ENCODE peak calls at places on chromosomes 11 and 22, in five cellular contexts. W, O, J, V and P are unnamed samples. For H3K9me3 and H3K4me1, the result is how much of the 10 kb centered on the place peaks cover.

GRCh38 chr22:30575011-30575671 is 676 bp upstream of the GAL3ST1 start:
- DNase-seq in W (peak), O (peak), J (no peak), V (peak), P (peak)

GRCh38 chr11:117749541-117749910 is 47.5 kb downstream of the DSCAML1 start:
- DNase-seq in W (no peak), O (no peak), J (no peak), V (no peak), P (no peak)

GRCh38 chr11:75874942-75875341 is 59.9 kb downstream of the UVRAG start:
- DNase-seq in W (no peak), O (no peak), J (no peak), V (no peak), P (no peak)

GRCh38 chr11:84909740-84910139 is 717.4 kb downstream of the DLG2 start:
- DNase-seq in W (no peak), O (no peak), J (no peak), V (peak), P (peak)

GRCh38 chr11:122258446-122258994 is 142.5 kb upstream of the BLID start:
- DNase-seq in W (no peak), O (no peak), J (no peak), V (no peak), P (no peak)

GRCh38 chr11:63998558-63999348 is 12.5 kb downstream of the OTUB1 start:
- DNase-seq in W (no peak), O (no peak), J (peak), V (peak), P (peak)

GRCh38 chr11:60422609-60423008 is 6.8 kb upstream of the MS4A5 start:
- DNase-seq in W (no peak), O (no peak), J (no peak), V (no peak), P (no peak)

GRCh38 chr11:119085523-119085878 is 820 bp downstream of the HMBS start:
- DNase-seq in W (no peak), O (no peak), J (no peak), V (peak), P (no peak)

GRCh38 chr22:36948273-36949055 is 35.0 kb downstream of the CSF2RB start:
- DNase-seq in W (peak), O (no peak), J (no peak), V (no peak), P (no peak)

GRCh38 chr11:131178020-131178419 is 192.4 kb upstream of the NTM start:
- DNase-seq in W (no peak), O (no peak), J (no peak), V (no peak), P (no peak)

GRCh38 chr11:78037056-78037455 is 14.0 kb upstream of the KCTD14 start:
- DNase-seq in W (no peak), O (no peak), J (no peak), V (no peak), P (no peak)

GRCh38 chr22:37331034-37331428 is 48.7 kb downstream of the CYTH4 start:
- DNase-seq in W (peak), O (peak), J (peak), V (no peak), P (no peak)

GRCh38 chr11:106495046-106495445 is 417.6 kb downstream of the AASDHPPT start:
- DNase-seq in W (peak), O (peak), J (peak), V (no peak), P (no peak)

GRCh38 chr11:87290304-87290922 is 252.7 kb downstream of the TMEM135 start:
- DNase-seq in W (peak), O (peak), J (peak), V (peak), P (no peak)

GRCh38 chr22:28674121-28674563 is 5.5 kb downstream of the TTC28 start:
- DNase-seq in W (peak), O (peak), J (peak), V (no peak), P (no peak)

GRCh38 chr11:113874920-113875413 is 405 bp downstream of the USP28 start:
- DNase-seq in W (peak), O (peak), J (peak), V (peak), P (no peak)

GRCh38 chr11:104964247-104964646 is 4.1 kb downstream of the CASP4 start:
- DNase-seq in W (no peak), O (no peak), J (no peak), V (no peak), P (no peak)

GRCh38 chr22:35596821-35597220 is 20.3 kb downstream of the MB start:
- DNase-seq in W (no peak), O (no peak), J (no peak), V (no peak), P (no peak)

GRCh38 chr11:43376594-43376993 is 17.9 kb downstream of the TTC17 start:
- DNase-seq in W (peak), O (peak), J (peak), V (no peak), P (no peak)

GRCh38 chr22:49606562-49606961 is 221.1 kb downstream of the BRD1 start:
- DNase-seq in W (no peak), O (no peak), J (no peak), V (no peak), P (no peak)

GRCh38 chr22:24500251-24500820 is 5.2 kb downstream of the UPB1 start:
- DNase-seq in W (no peak), O (no peak), J (no peak), V (peak), P (no peak)

GRCh38 chr11:63813035-63813562 is at the start of gene SPINDOC:
- DNase-seq in W (peak), O (peak), J (peak), V (peak), P (peak)

GRCh38 chr22:44337658-44338004 is 24.9 kb upstream of the SHISAL1 start:
- DNase-seq in W (peak), O (peak), J (peak), V (peak), P (peak)

GRCh38 chr11:73374130-73374529 is 2.1 kb upstream of the RELT start:
- DNase-seq in W (peak), O (no peak), J (no peak), V (no peak), P (no peak)

GRCh38 chr11:27385245-27385644 is 22.2 kb upstream of the CCDC34 start:
- DNase-seq in W (peak), O (peak), J (peak), V (no peak), P (no peak)

GRCh38 chr11:70594031-70594430 is 195.7 kb downstream of the CTTN start:
- DNase-seq in W (no peak), O (no peak), J (no peak), V (no peak), P (no peak)

GRCh38 chr11:70596091-70596490 is 197.8 kb downstream of the CTTN start:
- DNase-seq in W (no peak), O (no peak), J (no peak), V (no peak), P (no peak)

GRCh38 chr11:70593446-70593983 is 195.2 kb downstream of the CTTN start:
- DNase-seq in W (no peak), O (no peak), J (no peak), V (no peak), P (no peak)

GRCh38 chr11:70595452-70595851 is 197.1 kb downstream of the CTTN start:
- DNase-seq in W (no peak), O (no peak), J (no peak), V (no peak), P (no peak)

GRCh38 chr11:70595016-70595415 is 196.7 kb downstream of the CTTN start:
- DNase-seq in W (no peak), O (no peak), J (no peak), V (no peak), P (no peak)
- H3K9me3 ChIP-seq in W (under half), O (under half), J (under half), V (under half), P (under half)

GRCh38 chr11:68660066-68660810 is 24.1 kb upstream of the GAL start:
- DNase-seq in W (no peak), O (no peak), J (no peak), V (no peak), P (no peak)

GRCh38 chr11:68658661-68659060 is 25.7 kb upstream of the GAL start:
- DNase-seq in W (peak), O (peak), J (no peak), V (no peak), P (no peak)

GRCh38 chr11:68661014-68661413 is 23.3 kb upstream of the GAL start:
- DNase-seq in W (no peak), O (no peak), J (no peak), V (no peak), P (no peak)

GRCh38 chr11:68658097-68658496 is 26.2 kb upstream of the GAL start:
- DNase-seq in W (no peak), O (peak), J (no peak), V (no peak), P (no peak)

GRCh38 chr11:68659158-68659921 is 25.0 kb upstream of the GAL start:
- DNase-seq in W (peak), O (peak), J (peak), V (no peak), P (no peak)
- H3K4me1 ChIP-seq in W (under half), O (under half), J (under half), V (under half), P (under half)

DNA sequence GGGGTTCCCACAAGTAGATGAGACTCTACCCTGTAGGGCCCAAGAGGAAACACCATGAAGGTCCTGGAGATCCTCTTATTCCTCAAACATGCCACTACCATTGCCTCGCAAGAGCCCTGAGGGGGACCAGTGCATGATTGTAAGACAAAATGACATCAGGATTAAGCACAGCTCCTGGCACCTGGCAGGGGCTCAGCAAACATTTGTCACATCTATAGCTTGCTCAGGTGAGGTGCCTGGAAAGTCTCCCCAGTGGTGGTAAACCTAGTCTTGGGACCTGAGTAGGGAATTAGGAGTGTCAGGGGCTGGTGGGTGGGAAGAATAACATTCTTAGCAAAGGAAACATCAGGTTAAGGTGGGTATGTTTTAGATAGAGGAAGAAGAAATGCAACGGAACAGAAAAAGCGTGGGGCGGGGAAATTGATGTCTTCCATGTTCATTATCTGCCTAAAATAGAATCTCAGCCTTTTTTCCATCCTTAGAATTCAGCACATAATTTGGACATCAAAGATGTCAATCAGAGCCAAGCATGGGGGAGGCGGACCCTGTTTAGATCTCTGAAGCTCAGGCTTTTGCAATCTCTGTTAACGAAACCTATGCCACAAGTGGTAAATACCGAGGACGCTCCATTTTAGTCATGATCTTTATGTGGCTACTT is 925 bp downstream of the YPEL1 start:
- DNase-seq in W (no peak), O (no peak), J (no peak), V (peak), P (no peak)
- H3K9ac ChIP-seq in W (peak), O (no peak), J (no peak), V (peak), P (peak)

GRCh38 chr11:2630679-2631078 is 69.1 kb downstream of the KCNQ1OT1 start:
- DNase-seq in W (no peak), O (no peak), J (no peak), V (no peak), P (no peak)
- H3K9me3 ChIP-seq in W (half or more), O (under half), J (under half), V (under half), P (half or more)

DNA sequence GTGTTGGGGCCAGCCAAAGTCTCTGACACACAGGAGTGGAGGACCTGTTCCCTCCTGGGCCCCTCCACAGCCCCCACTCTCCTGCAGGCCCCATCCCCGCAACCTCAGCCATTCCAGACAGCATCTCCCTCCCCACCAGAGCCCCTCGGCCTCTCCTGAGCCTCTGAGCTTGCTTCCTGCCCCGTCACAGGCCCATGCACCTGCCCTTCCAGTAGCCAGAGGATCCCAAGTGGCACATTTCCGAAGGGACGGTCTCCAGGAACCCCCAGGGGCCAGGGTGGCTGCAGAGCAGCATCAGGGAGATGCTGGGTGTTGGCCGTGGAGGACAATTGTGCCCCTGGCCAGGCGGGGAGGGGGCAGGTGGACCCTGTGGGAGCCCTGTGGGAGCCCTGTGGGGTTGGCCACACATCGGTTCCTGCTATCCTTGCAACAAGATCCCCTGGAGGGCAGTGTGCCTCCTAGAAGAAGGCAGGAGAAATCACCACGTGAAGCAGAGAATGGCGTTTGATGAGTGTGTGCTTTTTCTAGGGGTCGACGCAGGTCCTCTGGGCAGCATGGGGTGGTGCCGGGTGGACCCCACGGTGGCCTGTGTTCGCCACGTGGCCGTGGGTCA is 45.3 kb upstream of the PPARA start:
- DNase-seq in W (no peak), O (no peak), J (no peak), V (no peak), P (no peak)
- H3K4me1 ChIP-seq in W (half or more), O (half or more), J (half or more), V (under half), P (under half)

GRCh38 chr11:108669261-108669660 is 4.4 kb downstream of the DDX10 start:
- DNase-seq in W (no peak), O (no peak), J (no peak), V (no peak), P (no peak)

GRCh38 chr11:108664241-108664640 is 628 bp upstream of the DDX10 start:
- DNase-seq in W (no peak), O (no peak), J (no peak), V (no peak), P (no peak)

GRCh38 chr11:108664730-108665525 is at the start of gene DDX10:
- DNase-seq in W (peak), O (peak), J (peak), V (peak), P (peak)

GRCh38 chr11:108663154-108663877 is 1.6 kb upstream of the DDX10 start:
- DNase-seq in W (no peak), O (no peak), J (no peak), V (no peak), P (no peak)

GRCh38 chr11:108666373-108666772 is 1.5 kb downstream of the DDX10 start:
- DNase-seq in W (peak), O (no peak), J (no peak), V (no peak), P (peak)
- H3K9ac ChIP-seq in W (no peak), O (no peak), J (no peak), V (no peak), P (no peak)